ENCODE peak calls at places on chromosomes 11 and 22, in five cellular contexts. One of them, this sample, is unnamed.

GRCh38 chr11:64875369-64876225 is 2.8 kb downstream of the EHD1 start:
- DNase-seq in lung: no peak
- DNase-seq in effector CD4-positive, alpha-beta T cell: no peak
- DNase-seq in EH: no peak
- DNase-seq in smooth muscle cell of the brain vasculature: no peak
- DNase-seq in this sample: no peak

GRCh38 chr11:66264893-66265292 is 3.5 kb upstream of the RAB1B start:
- DNase-seq in effector CD4-positive, alpha-beta T cell: no peak
- DNase-seq in EH: no peak
- DNase-seq in smooth muscle cell of the brain vasculature: no peak
- DNase-seq in lung: no peak
- DNase-seq in this sample: peak; percentile 90

GRCh38 chr11:131874070-131874469 is 503.7 kb downstream of the NTM start:
- DNase-seq in smooth muscle cell of the brain vasculature: no peak
- DNase-seq in lung: no peak
- DNase-seq in effector CD4-positive, alpha-beta T cell: no peak
- DNase-seq in EH: no peak
- DNase-seq in this sample: no peak

GRCh38 chr11:68715685-68716084 is 31.3 kb downstream of the GAL start:
- DNase-seq in lung: no peak
- DNase-seq in EH: no peak
- DNase-seq in effector CD4-positive, alpha-beta T cell: no peak
- DNase-seq in smooth muscle cell of the brain vasculature: no peak
- DNase-seq in this sample: no peak

GRCh38 chr11:27455667-27456066 is 16.9 kb downstream of the LGR4 start:
- DNase-seq in smooth muscle cell of the brain vasculature: no peak
- DNase-seq in EH: no peak
- DNase-seq in effector CD4-positive, alpha-beta T cell: no peak
- DNase-seq in lung: no peak
- DNase-seq in this sample: no peak

GRCh38 chr11:497565-498296 is 9.3 kb downstream of the RNH1 start:
- DNase-seq in smooth muscle cell of the brain vasculature: no peak
- DNase-seq in lung: no peak
- DNase-seq in EH: no peak
- DNase-seq in effector CD4-positive, alpha-beta T cell: no peak
- DNase-seq in this sample: no peak

GRCh38 chr11:134050541-134051383 is 18.1 kb upstream of the JAM3 start:
- DNase-seq in lung: peak; percentile 65
- DNase-seq in EH: peak; percentile 68
- DNase-seq in smooth muscle cell of the brain vasculature: no peak
- DNase-seq in effector CD4-positive, alpha-beta T cell: peak; percentile 62
- DNase-seq in this sample: peak; percentile 85

GRCh38 chr11:23846902-23847422 is 649.9 kb upstream of the LUZP2 start:
- DNase-seq in lung: no peak
- DNase-seq in EH: no peak
- DNase-seq in smooth muscle cell of the brain vasculature: no peak
- DNase-seq in effector CD4-positive, alpha-beta T cell: no peak
- DNase-seq in this sample: no peak

GRCh38 chr11:134032501-134033091 is 36.3 kb upstream of the JAM3 start:
- DNase-seq in smooth muscle cell of the brain vasculature: no peak
- DNase-seq in EH: peak; percentile 60
- DNase-seq in effector CD4-positive, alpha-beta T cell: no peak
- DNase-seq in lung: no peak
- DNase-seq in this sample: peak; percentile 63

GRCh38 chr22:32050678-32051515 is 7.8 kb downstream of the SLC5A1 start:
- DNase-seq in lung: peak; percentile 34
- DNase-seq in effector CD4-positive, alpha-beta T cell: no peak
- DNase-seq in EH: peak; percentile 83
- DNase-seq in smooth muscle cell of the brain vasculature: peak; percentile 36
- DNase-seq in this sample: no peak

GRCh38 chr11:46414899-46415298 is 23.3 kb upstream of the CHRM4 start:
- DNase-seq in effector CD4-positive, alpha-beta T cell: no peak
- DNase-seq in EH: no peak
- DNase-seq in lung: no peak
- DNase-seq in smooth muscle cell of the brain vasculature: no peak
- DNase-seq in this sample: no peak